ENCODE peak calls at places on chromosomes 7 and 10, in seven cellular contexts. Q is H1, Z is transverse colon, E is A549, L is HepG2, O is upper lobe of left lung, X is GM12878. R is an unnamed sample.

GRCh38 chr10:88198023-88198422 is 334.6 kb downstream of the PTEN start:
- DNase-seq in Q (no peak), E (no peak), O (no peak), Z (no peak), L (no peak), X (no peak), R (no peak)

GRCh38 chr10:126598009-126598408 is 72.5 kb downstream of the C10orf90 start:
- DNase-seq in Q (peak), L (peak), E (peak), O (no peak), Z (peak), X (no peak), R (no peak)

GRCh38 chr7:121752706-121753105 is 120.3 kb upstream of the PTPRZ1 start:
- DNase-seq in O (no peak), Z (no peak), Q (no peak), E (no peak), X (no peak), L (peak), R (no peak)

GRCh38 chr10:43396061-43396927 is 12.7 kb downstream of the HNRNPF start:
- DNase-seq in Q (peak), E (peak), X (no peak), Z (peak), L (peak), O (peak), R (peak)

GRCh38 chr7:157855016-157855415 is 518.2 kb downstream of the DNAJB6 start:
- DNase-seq in Z (no peak), L (no peak), O (no peak), E (no peak), Q (no peak), X (no peak), R (no peak)

GRCh38 chr7:110090113-110090820 is 1000.7 kb upstream of the LRRN3 start:
- DNase-seq in Q (no peak), X (no peak), O (no peak), Z (no peak), E (no peak), L (peak), R (no peak)

GRCh38 chr10:122181055-122181732 is 89.9 kb upstream of the BTBD16 start:
- DNase-seq in Z (no peak), L (no peak), E (no peak), Q (no peak), O (no peak), X (no peak), R (no peak)

GRCh38 chr10:34801066-34801738 is 13.9 kb downstream of the PARD3 start:
- DNase-seq in Q (no peak), X (no peak), Z (peak), E (no peak), L (no peak), O (no peak), R (no peak)

GRCh38 chr7:128056901-128057300 is 25.7 kb upstream of the LRRC4 start:
- DNase-seq in L (no peak), E (no peak), X (no peak), Q (no peak), O (no peak), Z (no peak), R (no peak)

GRCh38 chr10:82982110-82982608 is 1107.2 kb downstream of the NRG3 start:
- DNase-seq in L (no peak), Q (no peak), E (no peak), X (no peak), O (no peak), Z (no peak), R (no peak)

GRCh38 chr10:63611078-63611477 is 89.9 kb downstream of the REEP3 start:
- DNase-seq in Q (no peak), O (no peak), Z (no peak), E (no peak), L (no peak), X (no peak), R (no peak)

GRCh38 chr7:101527844-101528667 is 101.0 kb downstream of the MYL10 start:
- DNase-seq in E (no peak), O (peak), X (no peak), L (no peak), Q (no peak), Z (no peak), R (no peak)

GRCh38 chr7:134368851-134369533 is 52.3 kb upstream of the SLC35B4 start:
- DNase-seq in Q (no peak), O (no peak), Z (no peak), E (peak), L (peak), X (no peak), R (no peak)

GRCh38 chr7:121832347-121832746 is 40.6 kb upstream of the PTPRZ1 start:
- DNase-seq in X (no peak), E (no peak), O (no peak), Z (no peak), Q (no peak), L (no peak), R (no peak)

GRCh38 chr7:55563596-55564325 is 8.5 kb downstream of the VOPP1 start:
- DNase-seq in Z (no peak), L (no peak), E (no peak), Q (no peak), O (no peak), X (no peak), R (no peak)

DNA sequence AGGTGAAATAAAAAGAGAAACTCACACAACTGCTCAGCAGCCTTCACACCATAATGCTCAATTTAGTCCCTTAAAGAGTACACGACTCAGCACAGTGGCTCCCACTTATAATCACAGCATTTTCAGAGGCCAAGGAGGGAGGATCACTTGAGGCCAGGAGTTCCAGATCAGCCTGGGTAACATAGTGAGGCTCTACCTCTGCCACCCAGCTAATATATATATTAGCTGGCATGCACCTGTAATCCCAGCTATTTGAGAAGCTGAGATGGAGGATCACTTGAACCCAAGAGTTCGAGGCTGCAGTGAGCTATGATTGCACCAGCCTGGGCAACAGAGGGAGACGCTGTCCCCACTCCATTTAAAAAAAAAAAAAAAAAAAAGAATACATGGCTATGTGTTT is 2.2 kb downstream of the ITIH2 start:
- DNase-seq in O (no peak), L (no peak), Z (no peak), X (no peak), Q (no peak), E (no peak), R (no peak)
- TF ChIP-seq POLR2A in O (no peak), L (no peak), Z (no peak), X (no peak), Q (no peak), E (no peak), R (no peak)

DNA sequence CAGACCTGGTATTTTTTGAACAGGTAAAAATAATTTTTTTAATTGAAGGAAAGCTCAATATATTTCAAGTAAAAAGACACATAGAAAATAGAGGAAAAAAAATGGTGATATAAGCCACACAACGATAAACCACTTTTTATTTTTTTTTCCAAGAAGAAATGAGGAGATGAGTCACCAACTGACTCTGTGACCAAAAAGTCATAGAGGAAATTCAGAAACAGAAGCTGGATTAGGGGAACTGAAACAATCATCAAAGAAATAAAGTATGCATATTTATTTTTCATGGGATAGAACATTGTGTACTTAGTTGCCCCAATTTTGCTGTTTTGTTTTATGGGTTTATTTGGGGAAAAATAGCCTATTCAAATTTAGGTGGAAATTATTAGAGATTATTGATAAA is 176.8 kb upstream of the AGR3 start:
- DNase-seq in Z (no peak), Q (no peak), O (no peak), E (no peak), X (no peak), L (no peak), R (no peak)
- TF ChIP-seq EP300 in Z (no peak), Q (no peak), O (no peak), E (no peak), X (no peak), L (no peak), R (no peak)

GRCh38 chr10:14586901-14587300 is 187.8 kb downstream of the FAM107B start:
- DNase-seq in Z (peak), E (no peak), O (no peak), Q (no peak), L (no peak), X (no peak), R (no peak)
- TF ChIP-seq POLR2A in Z (no peak), E (no peak), O (no peak), Q (no peak), L (no peak), X (no peak), R (no peak)

GRCh38 chr7:102875700-102876192 is 37.1 kb upstream of the LRRC17 start:
- DNase-seq in L (peak), O (no peak), Z (no peak), E (peak), X (no peak), Q (no peak), R (no peak)
- TF ChIP-seq EP300 in L (peak), O (no peak), Z (no peak), E (peak), X (no peak), Q (no peak), R (no peak)

GRCh38 chr10:104231784-104232612 is at the start of gene CFAP43:
- DNase-seq in E (peak), X (peak), O (peak), L (peak), Q (peak), Z (peak), R (peak)
- TF ChIP-seq POLR2A in E (peak), X (peak), O (no peak), L (peak), Q (peak), Z (peak), R (peak)

GRCh38 chr7:155291045-155291530 is 6.6 kb upstream of the INSIG1 start:
- DNase-seq in X (no peak), Z (peak), E (peak), Q (no peak), O (no peak), L (peak), R (no peak)
- TF ChIP-seq EP300 in X (no peak), Z (no peak), E (no peak), Q (no peak), O (no peak), L (no peak), R (no peak)